ENCODE peak calls at places on chromosome 1, in eight cellular contexts. R, A, O, K, F, D, Y and N are unnamed samples.

GRCh38 chr1:26318338-26319064 is 743 bp downstream of the CD52 start:
- DNase-seq in R (no peak), A (no peak), O (no peak), K (no peak), F (no peak), D (no peak), Y (peak), N (no peak)

GRCh38 chr1:232432313-232432712 is 197.6 kb downstream of the SIPA1L2 start:
- DNase-seq in R (peak), A (no peak), O (no peak), K (no peak), F (peak), D (no peak), Y (no peak), N (no peak)

GRCh38 chr1:70509996-70510876 is 99.2 kb downstream of the CTH start:
- DNase-seq in R (peak), A (peak), O (no peak), K (no peak), F (peak), D (no peak), Y (no peak), N (no peak)

GRCh38 chr1:28259935-28260802 is 851 bp downstream of the SESN2 start:
- DNase-seq in R (peak), A (peak), O (peak), K (peak), F (peak), D (peak), Y (peak), N (peak)

GRCh38 chr1:223014142-223014873 is 128.7 kb downstream of the TLR5 start:
- DNase-seq in R (no peak), A (no peak), O (no peak), K (no peak), F (no peak), D (no peak), Y (no peak), N (no peak)

GRCh38 chr1:89499320-89499719 is 25.3 kb upstream of the LRRC8B start:
- DNase-seq in R (no peak), A (no peak), O (no peak), K (no peak), F (no peak), D (no peak), Y (no peak), N (no peak)

GRCh38 chr1:244336232-244336899 is 115.3 kb downstream of the ADSS2 start:
- DNase-seq in R (no peak), A (no peak), O (no peak), K (no peak), F (no peak), D (no peak), Y (no peak), N (no peak)

GRCh38 chr1:37461698-37462436 is 12.5 kb upstream of the ZC3H12A start:
- DNase-seq in R (no peak), A (no peak), O (no peak), K (no peak), F (no peak), D (no peak), Y (no peak), N (no peak)

GRCh38 chr1:169146536-169147214 is 40.2 kb downstream of the ATP1B1 start:
- DNase-seq in R (no peak), A (no peak), O (no peak), K (no peak), F (no peak), D (no peak), Y (no peak), N (no peak)

GRCh38 chr1:7207875-7208646 is 422.8 kb downstream of the CAMTA1 start:
- DNase-seq in R (peak), A (peak), O (peak), K (peak), F (peak), D (no peak), Y (no peak), N (peak)

GRCh38 chr1:63891211-63891610 is 117.4 kb downstream of the ROR1 start:
- DNase-seq in R (no peak), A (no peak), O (no peak), K (no peak), F (no peak), D (no peak), Y (no peak), N (no peak)

GRCh38 chr1:60547821-60548220 is 474.3 kb upstream of the C1orf87 start:
- DNase-seq in R (no peak), A (no peak), O (no peak), K (peak), F (no peak), D (no peak), Y (no peak), N (no peak)

GRCh38 chr1:208230668-208231529 is 13.3 kb downstream of the PLXNA2 start:
- DNase-seq in R (no peak), A (no peak), O (no peak), K (no peak), F (no peak), D (no peak), Y (no peak), N (peak)

GRCh38 chr1:5466487-5466886 is 525.7 kb downstream of the NPHP4 start:
- DNase-seq in R (no peak), A (no peak), O (no peak), K (no peak), F (no peak), D (no peak), Y (no peak), N (no peak)

GRCh38 chr1:170586321-170586855 is 54.4 kb downstream of the GORAB start:
- DNase-seq in R (peak), A (no peak), O (no peak), K (peak), F (no peak), D (peak), Y (no peak), N (no peak)

GRCh38 chr1:192445243-192445642 is 128.5 kb downstream of the RGS21 start:
- DNase-seq in R (no peak), A (no peak), O (no peak), K (no peak), F (no peak), D (no peak), Y (no peak), N (no peak)

GRCh38 chr1:212218065-212218464 is 67.1 kb upstream of the PPP2R5A start:
- DNase-seq in R (no peak), A (no peak), O (no peak), K (no peak), F (no peak), D (no peak), Y (no peak), N (no peak)

GRCh38 chr1:96521994-96522760 is 199.4 kb upstream of the PTBP2 start:
- DNase-seq in R (no peak), A (peak), O (no peak), K (no peak), F (peak), D (no peak), Y (no peak), N (no peak)

GRCh38 chr1:95035536-95035935 is 37.2 kb downstream of the ALG14 start:
- DNase-seq in R (peak), A (peak), O (no peak), K (no peak), F (peak), D (no peak), Y (no peak), N (no peak)

GRCh38 chr1:231986631-231987291 is 360.2 kb downstream of the DISC1 start:
- DNase-seq in R (peak), A (no peak), O (no peak), K (no peak), F (peak), D (peak), Y (no peak), N (no peak)

GRCh38 chr1:180261524-180262160 is 31.6 kb downstream of the LHX4 start:
- DNase-seq in R (peak), A (no peak), O (no peak), K (no peak), F (no peak), D (no peak), Y (no peak), N (no peak)

GRCh38 chr1:68347415-68347814 is 102.3 kb downstream of the RPE65 start:
- DNase-seq in R (no peak), A (no peak), O (peak), K (no peak), F (no peak), D (no peak), Y (peak), N (peak)

GRCh38 chr1:40076895-40077312 is 20.1 kb downstream of the PPT1 start:
- DNase-seq in R (peak), A (peak), O (no peak), K (no peak), F (peak), D (no peak), Y (no peak), N (no peak)

GRCh38 chr1:44707959-44708831 is 22.8 kb downstream of the RNU5D-1 start:
- DNase-seq in R (peak), A (peak), O (peak), K (no peak), F (peak), D (no peak), Y (no peak), N (no peak)

GRCh38 chr1:10339815-10340214 is 59.0 kb upstream of the PGD start:
- DNase-seq in R (peak), A (peak), O (peak), K (peak), F (peak), D (no peak), Y (no peak), N (no peak)

GRCh38 chr1:159302036-159302435 is at the start of gene FCER1A:
- DNase-seq in R (no peak), A (no peak), O (no peak), K (no peak), F (no peak), D (no peak), Y (no peak), N (no peak)

GRCh38 chr1:183610053-183610452 is 19.8 kb upstream of the NCF2 start:
- DNase-seq in R (no peak), A (peak), O (no peak), K (no peak), F (no peak), D (no peak), Y (no peak), N (no peak)

GRCh38 chr1:89637496-89637895 is 4.6 kb downstream of the LRRC8C start:
- DNase-seq in R (no peak), A (no peak), O (no peak), K (no peak), F (no peak), D (no peak), Y (no peak), N (no peak)

GRCh38 chr1:23574265-23574754 is 15.0 kb upstream of the ID3 start:
- DNase-seq in R (no peak), A (peak), O (no peak), K (no peak), F (no peak), D (no peak), Y (no peak), N (no peak)

GRCh38 chr1:205211839-205212241 is 338 bp upstream of the DSTYK start:
- DNase-seq in R (no peak), A (no peak), O (no peak), K (no peak), F (no peak), D (no peak), Y (no peak), N (no peak)

GRCh38 chr1:15557008-15557407 is 27.8 kb downstream of the AGMAT start:
- DNase-seq in R (no peak), A (no peak), O (no peak), K (no peak), F (no peak), D (no peak), Y (no peak), N (no peak)

GRCh38 chr1:96520542-96520941 is 201.0 kb upstream of the PTBP2 start:
- DNase-seq in R (peak), A (no peak), O (no peak), K (no peak), F (no peak), D (no peak), Y (no peak), N (no peak)

GRCh38 chr1:242525769-242526168 is 1.3 kb upstream of the PLD5 start:
- DNase-seq in R (no peak), A (no peak), O (no peak), K (no peak), F (no peak), D (no peak), Y (no peak), N (no peak)

GRCh38 chr1:159826436-159827101 is at the start of gene SLAMF8:
- DNase-seq in R (peak), A (no peak), O (peak), K (no peak), F (no peak), D (no peak), Y (peak), N (no peak)

GRCh38 chr1:31257213-31257612 is 17.5 kb upstream of the NKAIN1 start:
- DNase-seq in R (no peak), A (no peak), O (no peak), K (no peak), F (no peak), D (no peak), Y (no peak), N (no peak)
- H3K27ac ChIP-seq in R (no peak), A (no peak), O (no peak), K (no peak), F (no peak), D (no peak), Y (no peak), N (no peak)

GRCh38 chr1:19955529-19956170 is 23.8 kb downstream of the PLA2G2A start:
- DNase-seq in R (no peak), A (no peak), O (no peak), K (no peak), F (no peak), D (no peak), Y (no peak), N (no peak)

GRCh38 chr1:19957779-19958178 is 21.6 kb downstream of the PLA2G2A start:
- DNase-seq in R (no peak), A (no peak), O (no peak), K (peak), F (no peak), D (no peak), Y (no peak), N (no peak)

GRCh38 chr1:19964542-19964941 is 14.9 kb downstream of the PLA2G2A start:
- DNase-seq in R (no peak), A (no peak), O (no peak), K (no peak), F (no peak), D (no peak), Y (no peak), N (no peak)

GRCh38 chr1:19963636-19964035 is 15.8 kb downstream of the PLA2G2A start:
- DNase-seq in R (no peak), A (no peak), O (no peak), K (no peak), F (no peak), D (no peak), Y (no peak), N (no peak)

DNA sequence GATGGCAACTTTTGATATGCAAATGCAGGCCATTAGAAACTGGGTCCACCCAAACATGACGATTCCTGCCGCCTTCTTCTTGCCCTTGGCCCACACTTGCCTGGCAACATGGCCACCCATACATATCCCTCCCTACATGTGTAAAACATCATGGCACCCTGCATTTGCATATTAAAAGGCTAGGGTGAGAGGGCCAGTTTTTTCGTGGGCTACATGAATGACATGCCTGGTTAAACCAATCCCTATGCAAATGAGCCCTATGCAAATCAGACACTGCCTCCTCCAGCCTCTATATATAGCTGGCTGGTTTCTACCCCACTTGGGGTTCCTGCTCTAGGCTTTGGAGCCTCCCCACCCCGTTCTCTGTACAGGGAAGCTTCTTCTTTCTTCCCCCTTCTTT is 18.8 kb downstream of the PLA2G2A start:
- DNase-seq in R (no peak), A (no peak), O (no peak), K (no peak), F (no peak), D (no peak), Y (no peak), N (no peak)
- TF ChIP-seq CTCF in R (no peak), A (no peak), O (no peak), K (no peak), F (no peak), D (no peak), Y (no peak), N (no peak)

GRCh38 chr1:41363632-41364320 is 2.5 kb downstream of the FOXO6 start:
- DNase-seq in R (no peak), A (no peak), O (no peak), K (no peak), F (no peak), D (no peak), Y (no peak), N (no peak)

GRCh38 chr1:41361028-41361494 is at the start of gene FOXO6:
- DNase-seq in R (peak), A (peak), O (peak), K (peak), F (peak), D (peak), Y (peak), N (peak)

GRCh38 chr1:41362749-41363631 is 1.8 kb downstream of the FOXO6 start:
- DNase-seq in R (no peak), A (no peak), O (no peak), K (no peak), F (no peak), D (no peak), Y (no peak), N (no peak)

GRCh38 chr1:41361495-41362356 is 492 bp downstream of the FOXO6 start:
- DNase-seq in R (no peak), A (no peak), O (no peak), K (no peak), F (no peak), D (no peak), Y (no peak), N (peak)

GRCh38 chr1:41362357-41362721 is 1.1 kb downstream of the FOXO6 start:
- DNase-seq in R (no peak), A (no peak), O (no peak), K (no peak), F (no peak), D (no peak), Y (no peak), N (peak)
- H3K4me3 ChIP-seq in R (peak), A (peak), O (no peak), K (peak), F (no peak), D (peak), Y (peak), N (peak)

GRCh38 chr1:16922885-16923431 is 1.2 kb downstream of the CROCC start:
- DNase-seq in R (no peak), A (no peak), O (no peak), K (no peak), F (no peak), D (no peak), Y (peak), N (peak)

GRCh38 chr1:16922466-16922865 is 735 bp downstream of the CROCC start:
- DNase-seq in R (no peak), A (no peak), O (no peak), K (no peak), F (no peak), D (no peak), Y (no peak), N (peak)

GRCh38 chr1:16921391-16922185 is at the start of gene CROCC:
- DNase-seq in R (peak), A (no peak), O (no peak), K (peak), F (peak), D (no peak), Y (peak), N (peak)

GRCh38 chr1:16918371-16918770 is 3.4 kb upstream of the CROCC start:
- DNase-seq in R (no peak), A (no peak), O (no peak), K (no peak), F (no peak), D (no peak), Y (no peak), N (peak)

GRCh38 chr1:16920951-16921350 is 780 bp upstream of the CROCC start:
- DNase-seq in R (no peak), A (no peak), O (no peak), K (no peak), F (no peak), D (no peak), Y (peak), N (peak)
- H3K27ac ChIP-seq in R (no peak), A (no peak), O (no peak), K (peak), F (no peak), D (no peak), Y (no peak), N (no peak)

DNA sequence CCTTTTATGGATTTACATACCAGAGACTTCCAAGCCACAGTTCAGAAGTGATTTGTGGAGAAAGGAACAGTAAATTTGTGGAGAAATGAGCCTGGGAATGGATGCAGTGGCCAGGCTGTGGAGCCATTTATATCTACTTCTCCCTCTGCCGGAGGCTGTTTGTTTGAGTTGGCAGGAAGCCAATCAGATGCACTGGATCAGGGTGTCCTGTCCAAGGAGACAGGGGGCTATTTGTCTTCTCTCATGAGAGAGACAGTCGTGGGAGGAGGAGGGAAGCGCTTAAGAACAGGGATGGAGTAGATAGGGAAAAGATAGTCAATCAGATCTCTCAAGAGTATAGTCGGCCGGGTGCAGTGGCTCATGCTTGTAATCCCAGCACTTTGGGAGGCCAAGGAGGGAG is 2.8 kb upstream of the HAPLN2 start:
- DNase-seq in R (peak), A (peak), O (peak), K (peak), F (peak), D (no peak), Y (no peak), N (no peak)
- TF ChIP-seq CTCF in R (peak), A (no peak), O (peak), K (peak), F (no peak), D (no peak), Y (no peak), N (no peak)